ENCODE peak calls at places on chromosome 6, in four cellular contexts. R is fibroblast of lung, X is heart right ventricle, U is hepatocyte. W is an unnamed sample. For H3K4me1, the result is how much of the 10 kb centered on the place peaks cover.

GRCh38 chr6:127069659-127070279 is 48.7 kb upstream of the RSPO3 start:
- DNase-seq in X (no peak), R (peak), U (peak), W (no peak)

GRCh38 chr6:431504-431903 is 40.0 kb downstream of the IRF4 start:
- DNase-seq in R (no peak), U (no peak), X (no peak), W (no peak)

GRCh38 chr6:13299403-13299821 is 28.9 kb downstream of the TBC1D7 start:
- DNase-seq in X (no peak), U (no peak), R (no peak), W (no peak)

GRCh38 chr6:33667776-33668175 is 43.7 kb downstream of the UQCC2 start:
- DNase-seq in X (no peak), R (no peak), U (no peak), W (no peak)

GRCh38 chr6:158402184-158402583 is 89.9 kb downstream of the TULP4 start:
- DNase-seq in X (no peak), R (no peak), U (no peak), W (peak)

GRCh38 chr6:32116674-32117073 is 7.5 kb upstream of the TNXB start:
- DNase-seq in R (no peak), X (no peak), U (no peak), W (peak)

GRCh38 chr6:36824262-36824661 is 15.0 kb downstream of the CPNE5 start:
- DNase-seq in U (no peak), X (no peak), R (no peak), W (no peak)

GRCh38 chr6:118524686-118525085 is 23.4 kb upstream of the PLN start:
- DNase-seq in U (peak), X (no peak), R (no peak), W (no peak)

GRCh38 chr6:4256969-4257368 is 121.6 kb upstream of the ECI2 start:
- DNase-seq in U (peak), R (no peak), X (no peak), W (no peak)

GRCh38 chr6:107416179-107416578 is 43.2 kb downstream of the PDSS2 start:
- DNase-seq in R (no peak), X (no peak), U (no peak), W (no peak)

GRCh38 chr6:80769101-80769500 is 662.6 kb downstream of the BCKDHB start:
- DNase-seq in R (peak), X (no peak), U (no peak), W (no peak)

GRCh38 chr6:90062051-90062450 is 167.8 kb downstream of the GJA10 start:
- DNase-seq in U (no peak), X (no peak), R (no peak), W (no peak)

GRCh38 chr6:106546322-106547052 is 82.8 kb downstream of the RTN4IP1 start:
- DNase-seq in X (no peak), U (peak), R (peak), W (no peak)

GRCh38 chr6:104753251-104753650 is 106.5 kb downstream of the HACE1 start:
- DNase-seq in X (no peak), R (no peak), U (no peak), W (no peak)

GRCh38 chr6:158803733-158804143 is 15.4 kb downstream of the EZR start:
- DNase-seq in X (no peak), R (peak), U (no peak), W (no peak)

GRCh38 chr6:127090051-127090450 is 28.4 kb upstream of the RSPO3 start:
- DNase-seq in X (no peak), R (no peak), U (no peak), W (no peak)

GRCh38 chr6:2155206-2155605 is 90.2 kb downstream of the GMDS start:
- DNase-seq in U (no peak), X (no peak), R (no peak), W (no peak)

GRCh38 chr6:33590531-33591198 is 10.6 kb upstream of the BAK1 start:
- DNase-seq in U (peak), R (no peak), X (no peak), W (no peak)

GRCh38 chr6:65638047-65638831 is 68.8 kb downstream of the EYS start:
- DNase-seq in R (peak), U (peak), X (no peak), W (peak)

GRCh38 chr6:26000366-26000886 is 37.8 kb downstream of the TRIM38 start:
- DNase-seq in R (no peak), U (no peak), X (no peak), W (no peak)

GRCh38 chr6:148407372-148407771 is 64.7 kb downstream of the SASH1 start:
- DNase-seq in R (peak), U (no peak), X (peak), W (no peak)

GRCh38 chr6:106125925-106126435 is 39.8 kb downstream of the PRDM1 start:
- DNase-seq in U (peak), R (no peak), X (no peak), W (no peak)

GRCh38 chr6:54595844-54596243 is 250.7 kb upstream of the FAM83B start:
- DNase-seq in X (no peak), U (no peak), R (peak), W (no peak)

GRCh38 chr6:4585682-4586468 is 190.3 kb upstream of the CDYL start:
- DNase-seq in U (no peak), R (no peak), X (no peak), W (no peak)

GRCh38 chr6:10451828-10452509 is 37.1 kb upstream of the TFAP2A start:
- DNase-seq in R (peak), U (peak), X (no peak), W (no peak)

GRCh38 chr6:156910938-156911337 is 133.8 kb downstream of the ARID1B start:
- DNase-seq in X (no peak), U (no peak), R (no peak), W (no peak)

GRCh38 chr6:80639243-80639642 is 532.8 kb downstream of the BCKDHB start:
- DNase-seq in U (no peak), R (peak), X (no peak), W (peak)

GRCh38 chr6:52976591-52977035 is 18.5 kb downstream of the GSTA4 start:
- DNase-seq in X (no peak), U (peak), R (no peak), W (no peak)

GRCh38 chr6:88573561-88573960 is 389.9 kb downstream of the RNGTT start:
- DNase-seq in U (no peak), X (no peak), R (no peak), W (no peak)

GRCh38 chr6:158666637-158667359 is 16.9 kb downstream of the SYTL3 start:
- DNase-seq in R (peak), X (no peak), U (no peak), W (no peak)

GRCh38 chr6:56755040-56755439 is 112.4 kb upstream of the DST start:
- DNase-seq in R (no peak), U (no peak), X (no peak), W (no peak)

GRCh38 chr6:79872986-79873385 is 74.4 kb downstream of the ELOVL4 start:
- DNase-seq in X (no peak), R (peak), U (peak), W (no peak)

GRCh38 chr6:17877196-17877889 is 110.1 kb downstream of the KIF13A start:
- DNase-seq in U (no peak), R (peak), X (no peak), W (no peak)

GRCh38 chr6:111862314-111862713 is 10.9 kb downstream of the FYN start:
- DNase-seq in R (no peak), U (no peak), X (no peak), W (no peak)

GRCh38 chr6:72624557-72625160 is 2.8 kb downstream of the KCNQ5 start:
- DNase-seq in X (no peak), U (peak), R (no peak), W (no peak)

GRCh38 chr6:70663881-70664466 is 3.7 kb upstream of the SMAP1 start:
- DNase-seq in U (no peak), X (no peak), R (no peak), W (no peak)

GRCh38 chr6:68778356-68779020 is 143.4 kb downstream of the ADGRB3 start:
- DNase-seq in X (no peak), U (peak), R (peak), W (peak)

GRCh38 chr6:138719011-138719635 is 54.4 kb upstream of the CCDC28A start:
- DNase-seq in U (no peak), X (no peak), R (peak), W (no peak)

GRCh38 chr6:39402239-39402751 is 79.8 kb upstream of the KCNK16 start:
- DNase-seq in X (no peak), U (no peak), R (no peak), W (no peak)

GRCh38 chr6:6517059-6517458 is 71.5 kb upstream of the LY86 start:
- DNase-seq in R (no peak), X (no peak), U (no peak), W (no peak)
- H3K4me1 ChIP-seq in R (under half), X (under half), U (under half), W (under half)

DNA sequence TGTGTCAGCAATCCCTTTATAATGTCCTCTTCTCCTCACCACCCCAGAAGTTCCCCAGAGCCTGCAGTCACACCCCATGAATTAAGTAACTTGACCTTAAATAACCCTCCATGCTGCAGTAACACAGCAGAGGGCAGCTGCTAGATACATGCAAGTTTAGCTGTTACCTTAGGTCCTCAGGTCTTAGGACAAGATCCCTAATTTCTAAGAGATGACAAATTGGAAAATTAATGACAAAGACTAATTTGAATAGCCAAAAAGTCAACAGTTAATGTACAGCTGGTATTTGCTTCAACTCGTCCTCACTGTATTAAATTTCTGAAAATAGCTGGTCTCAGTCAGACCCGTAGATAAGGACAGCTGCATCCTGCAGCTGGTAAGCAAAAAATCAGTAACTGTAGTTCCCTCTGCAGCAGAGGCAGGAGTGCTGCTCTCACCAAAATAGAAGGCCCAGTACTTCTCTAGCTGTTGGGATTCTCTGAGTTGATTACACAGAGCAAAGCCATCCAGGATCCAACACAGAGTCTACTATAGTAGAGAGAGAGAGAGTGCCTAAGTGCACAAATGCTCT is 62.4 kb downstream of the TNFRSF21 start:
- DNase-seq in X (no peak), R (peak), U (no peak), W (peak)
- H3K4me1 ChIP-seq in X (under half), R (under half), U (under half), W (under half)

DNA sequence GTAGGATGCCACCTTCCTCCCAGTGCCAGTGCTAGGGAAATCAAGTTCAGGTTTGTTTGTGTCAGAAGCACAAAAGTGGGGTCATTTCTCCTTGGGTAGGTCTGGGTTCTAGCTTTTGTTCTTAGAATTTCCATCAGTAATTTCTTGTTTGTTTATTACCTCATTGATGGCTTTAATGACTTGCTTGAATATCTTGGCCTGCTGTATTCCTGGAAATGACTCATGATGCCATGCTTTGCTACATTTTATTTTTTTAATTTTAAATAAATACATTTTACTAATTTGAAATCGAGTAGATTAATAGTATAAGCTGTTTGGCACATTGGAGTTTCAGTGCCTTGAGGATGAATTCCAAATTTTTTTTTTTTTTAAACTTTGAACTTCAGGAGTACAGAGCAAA is 189.6 kb downstream of the JARID2 start:
- DNase-seq in X (no peak), R (no peak), U (no peak), W (no peak)
- H3K4me1 ChIP-seq in X (half or more), R (under half), U (under half), W (under half)

GRCh38 chr6:35592178-35592577 is 79.5 kb upstream of the TULP1 start:
- DNase-seq in X (no peak), U (no peak), R (no peak), W (no peak)

GRCh38 chr6:35599761-35600658 is 87.3 kb upstream of the TULP1 start:
- DNase-seq in U (no peak), R (no peak), X (no peak), W (no peak)

GRCh38 chr6:35600659-35601125 is 88.0 kb upstream of the TULP1 start:
- DNase-seq in U (no peak), X (no peak), R (no peak), W (no peak)

GRCh38 chr6:35594503-35595186 is 81.9 kb upstream of the TULP1 start:
- DNase-seq in R (no peak), U (no peak), X (no peak), W (no peak)

DNA sequence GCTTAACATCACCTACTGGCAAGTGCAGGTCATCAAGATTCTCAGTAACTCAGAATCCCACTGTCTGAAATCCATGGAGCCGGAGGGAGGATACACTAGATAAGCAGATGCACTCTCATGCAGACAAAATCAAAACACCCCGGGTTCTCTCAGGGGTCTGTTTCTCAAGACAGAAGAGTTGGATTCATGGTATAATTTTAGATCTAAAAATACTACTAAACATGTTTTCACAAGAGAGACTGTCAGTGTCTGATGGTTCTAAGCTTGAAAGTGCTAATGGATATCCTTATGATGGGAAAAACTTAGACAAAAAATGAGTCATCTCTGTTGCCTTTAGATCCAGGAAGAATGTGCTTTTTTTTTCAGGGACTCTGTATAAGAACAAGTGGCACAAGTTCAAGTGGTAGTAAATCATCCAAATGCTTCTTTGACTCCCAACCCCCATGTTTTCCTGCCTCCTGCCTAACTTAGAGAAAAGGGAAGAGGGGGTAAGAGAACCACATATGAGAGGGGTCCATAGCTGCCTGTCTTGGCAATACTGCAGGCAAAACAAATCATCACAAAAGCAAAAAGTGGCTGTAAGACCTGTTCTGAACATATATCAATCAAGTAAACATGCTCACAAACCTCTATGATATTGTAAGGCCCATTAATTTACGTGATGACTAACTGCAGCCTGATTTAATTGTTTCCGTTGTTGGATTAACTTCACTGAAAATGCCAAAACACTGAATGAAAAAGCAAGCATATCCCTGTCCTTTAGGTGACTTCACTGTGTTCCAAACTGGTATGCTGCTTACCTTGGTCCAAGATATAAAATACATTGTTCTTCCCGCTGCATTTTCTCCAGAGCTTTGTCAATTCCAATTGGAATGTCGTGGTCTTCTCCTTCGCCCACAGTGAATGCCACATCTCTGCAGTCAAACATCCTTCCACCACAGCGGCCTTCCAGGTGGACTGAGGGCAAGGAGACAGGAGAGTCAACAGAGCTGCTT is 84.0 kb upstream of the TULP1 start:
- DNase-seq in R (peak), U (peak), X (no peak), W (peak)
- H3K4me1 ChIP-seq in R (under half), U (under half), X (under half), W (under half)

GRCh38 chr6:168281826-168282225 is 37.8 kb downstream of the DACT2 start:
- DNase-seq in R (no peak), X (no peak), U (no peak), W (no peak)

GRCh38 chr6:168280899-168281245 is 38.7 kb downstream of the DACT2 start:
- DNase-seq in X (no peak), U (no peak), R (no peak), W (no peak)

GRCh38 chr6:168283686-168284025 is 35.9 kb downstream of the DACT2 start:
- DNase-seq in U (no peak), X (no peak), R (no peak), W (no peak)

GRCh38 chr6:168284187-168284586 is 35.4 kb downstream of the DACT2 start:
- DNase-seq in X (no peak), U (no peak), R (no peak), W (no peak)

DNA sequence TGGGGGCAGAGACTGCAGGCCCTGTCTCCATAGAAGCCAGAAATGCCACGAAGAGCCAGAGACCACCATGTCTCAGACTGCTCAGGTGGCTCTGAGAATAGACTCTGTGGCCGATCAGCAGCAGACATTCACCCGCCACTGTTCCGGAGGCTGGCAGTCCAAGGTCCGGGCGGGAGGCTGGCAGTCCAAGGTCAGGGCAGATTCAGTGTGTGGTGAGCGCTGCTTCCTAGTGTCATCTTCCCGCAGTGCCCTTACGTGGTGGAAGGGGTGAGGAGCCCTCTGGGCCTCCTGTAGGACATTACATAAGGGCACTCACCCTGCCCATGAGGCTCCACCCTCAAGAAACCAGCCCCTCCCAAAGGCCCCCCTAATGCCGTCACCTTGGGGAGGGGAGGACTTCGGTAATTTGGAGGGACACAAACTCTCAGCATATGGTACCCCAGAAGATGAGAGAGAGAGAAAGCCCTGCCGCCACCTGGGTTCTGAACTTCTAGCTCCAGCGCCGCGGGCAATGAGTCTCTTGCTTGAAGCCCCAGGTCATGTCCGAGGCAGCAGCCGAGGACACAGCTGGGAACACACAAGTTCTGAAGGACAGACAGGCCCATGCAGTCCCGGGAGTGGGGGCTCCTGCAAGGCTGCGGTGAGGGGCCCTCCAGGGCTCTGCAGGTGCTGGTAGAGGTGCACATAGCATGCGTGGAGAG is 36.4 kb downstream of the DACT2 start:
- DNase-seq in R (no peak), U (no peak), X (no peak), W (no peak)
- H3K4me1 ChIP-seq in R (under half), U (under half), X (under half), W (under half)

GRCh38 chr6:122408240-122408639 is 8.8 kb downstream of the HSF2 start:
- DNase-seq in X (no peak), R (no peak), U (no peak), W (no peak)
- H3K4me1 ChIP-seq in X (under half), R (under half), U (under half), W (under half)

DNA sequence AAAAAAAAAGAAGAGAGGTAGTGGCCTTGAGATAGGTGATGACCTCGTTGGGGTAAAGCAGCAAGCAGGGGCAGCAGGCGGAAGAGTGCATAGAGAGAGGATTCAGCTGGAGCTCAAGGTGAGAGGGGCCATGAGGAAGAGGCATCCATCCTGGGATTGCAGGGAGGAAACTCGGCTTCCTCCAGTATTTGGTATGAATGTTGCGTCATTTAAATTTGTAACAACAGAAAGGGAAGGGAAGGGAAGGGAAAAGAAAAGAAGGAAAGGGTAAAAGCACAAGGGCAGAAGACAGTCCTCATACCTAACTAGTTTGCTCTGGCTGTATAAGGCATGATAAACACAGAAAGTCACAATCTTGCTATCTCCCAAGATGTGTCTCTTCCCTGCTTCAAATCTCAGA is 39.9 kb upstream of the MYB start:
- DNase-seq in R (no peak), U (no peak), X (no peak), W (no peak)
- H3K4me1 ChIP-seq in R (under half), U (under half), X (under half), W (under half)